ENCODE peak calls at places on chromosome X, in seven cellular contexts. H, A, Y, N, L, O and X are unnamed samples.

GRCh38 chrX:114611018-114611619 is 27.2 kb downstream of the HTR2C start:
- DNase-seq in Y (peak; percentile 48), L (peak; percentile 2), A (no peak), O (peak; percentile 51), H (peak; percentile 46), N (peak; percentile 65), X (peak; percentile 68)

GRCh38 chrX:53239474-53239873 is 14.5 kb upstream of the KDM5C start:
- DNase-seq in N (peak; percentile 29), A (no peak), O (no peak), L (no peak), Y (peak; percentile 30), H (no peak), X (peak; percentile 20)

GRCh38 chrX:85031505-85031904 is 27.8 kb downstream of the APOOL start:
- DNase-seq in Y (no peak), H (no peak), L (no peak), N (no peak), O (no peak), A (no peak), X (no peak)

GRCh38 chrX:29470029-29470428 is 745.3 kb upstream of the MAGEB2 start:
- DNase-seq in Y (no peak), O (peak; percentile 90), A (no peak), H (no peak), N (no peak), L (no peak), X (no peak)

GRCh38 chrX:132480581-132481203 is 8.1 kb downstream of the MBNL3 start:
- DNase-seq in N (peak; percentile 60), H (no peak), L (peak; percentile 56), O (peak; percentile 87), Y (peak; percentile 58), A (peak; percentile 2), X (no peak)

GRCh38 chrX:4243759-4244158 is 530.3 kb upstream of the PRKX start:
- DNase-seq in A (no peak), Y (no peak), N (no peak), L (no peak), O (no peak), H (no peak), X (peak; percentile 47)

GRCh38 chrX:53379008-53379710 is 43.3 kb downstream of the SMC1A start:
- DNase-seq in A (no peak), Y (no peak), H (no peak), O (no peak), L (no peak), N (no peak), X (no peak)

GRCh38 chrX:19698125-19698524 is 182.8 kb upstream of the MAP3K15 start:
- DNase-seq in A (no peak), L (no peak), O (peak; percentile 62), N (peak; percentile 70), Y (no peak), H (no peak), X (no peak)

GRCh38 chrX:123338240-123338639 is 154.2 kb downstream of the GRIA3 start:
- DNase-seq in L (no peak), A (no peak), Y (no peak), H (no peak), O (no peak), N (no peak), X (no peak)

GRCh38 chrX:132219343-132219768 is at the start of gene RAP2C:
- DNase-seq in A (peak; percentile 68), N (peak; percentile 78), H (peak; percentile 74), L (peak; percentile 46), O (peak; percentile 67), Y (peak; percentile 85), X (peak; percentile 75)

GRCh38 chrX:17654116-17654515 is 83.2 kb upstream of the SCML1 start:
- DNase-seq in O (no peak), H (no peak), A (no peak), L (peak; percentile 36), N (no peak), Y (no peak), X (no peak)

GRCh38 chrX:140765043-140765784 is 55.7 kb downstream of the LINC00632 start:
- DNase-seq in N (peak; percentile 46), O (peak; percentile 61), A (no peak), H (no peak), L (no peak), Y (peak; percentile 7), X (peak; percentile 15)

GRCh38 chrX:46587753-46588171 is 14.2 kb downstream of the CHST7 start:
- DNase-seq in Y (no peak), H (no peak), L (no peak), O (peak; percentile 44), N (no peak), A (no peak), X (no peak)

GRCh38 chrX:153830632-153831434 is 489 bp upstream of the PDZD4 start:
- DNase-seq in N (no peak), A (no peak), Y (no peak), L (no peak), H (peak; percentile 79), O (no peak), X (no peak)

GRCh38 chrX:141176586-141177451 is at the start of gene LDOC1:
- DNase-seq in H (peak; percentile 92), O (peak; percentile 74), Y (peak; percentile 85), N (peak; percentile 89), L (peak; percentile 51), A (peak; percentile 85), X (peak; percentile 89)

GRCh38 chrX:113048896-113049295 is 208.3 kb upstream of the AMOT start:
- DNase-seq in O (no peak), H (no peak), A (no peak), L (no peak), Y (no peak), N (no peak), X (no peak)

GRCh38 chrX:31236231-31236630 is 164.4 kb upstream of the FTHL17 start:
- DNase-seq in H (no peak), A (no peak), Y (no peak), N (no peak), L (no peak), O (no peak), X (no peak)

GRCh38 chrX:2485789-2486345 is 14.9 kb downstream of the DHRSX start:
- DNase-seq in H (no peak), Y (no peak), A (no peak), O (no peak), L (no peak), N (no peak), X (no peak)
- H3K27ac ChIP-seq in H (no peak overlapping the region), Y (no peak overlapping the region), A (no peak overlapping the region), O (peak overlapping the region; percentile 65), L (no peak overlapping the region), N (no peak overlapping the region), X (peak overlapping the region; percentile 85)

GRCh38 chrX:24759786-24760185 is 66.1 kb downstream of the POLA1 start:
- DNase-seq in L (no peak), O (no peak), Y (no peak), A (no peak), H (no peak), N (no peak), X (no peak)

GRCh38 chrX:24763989-24764388 is 70.3 kb downstream of the POLA1 start:
- DNase-seq in O (no peak), H (no peak), A (no peak), Y (no peak), L (no peak), N (no peak), X (no peak)

GRCh38 chrX:24761306-24761705 is 67.6 kb downstream of the POLA1 start:
- DNase-seq in L (no peak), A (no peak), N (no peak), Y (no peak), O (peak; percentile 35), H (no peak), X (no peak)

GRCh38 chrX:24760601-24761000 is 66.9 kb downstream of the POLA1 start:
- DNase-seq in H (no peak), Y (no peak), A (no peak), O (peak; percentile 26), N (peak; percentile 3), L (no peak), X (no peak)
- H3K27ac ChIP-seq in H (no peak overlapping the region), Y (no peak overlapping the region), A (no peak overlapping the region), O (no peak overlapping the region), N (no peak overlapping the region), L (no peak overlapping the region), X (no peak overlapping the region)

GRCh38 chrX:38804481-38805293 is 3.4 kb downstream of the MID1IP1 start:
- DNase-seq in N (peak; percentile 28), A (peak; percentile 23), H (peak; percentile 52), O (no peak), Y (peak; percentile 42), L (peak; percentile 17), X (peak; percentile 7)
- H3K27ac ChIP-seq in N (peak overlapping the region; percentile 85), A (peak overlapping the region; percentile 94), H (peak overlapping the region; percentile 82), O (peak overlapping the region; percentile 68), Y (peak overlapping the region; percentile 94), L (peak overlapping the region; percentile 79), X (peak overlapping the region; percentile 93)

DNA sequence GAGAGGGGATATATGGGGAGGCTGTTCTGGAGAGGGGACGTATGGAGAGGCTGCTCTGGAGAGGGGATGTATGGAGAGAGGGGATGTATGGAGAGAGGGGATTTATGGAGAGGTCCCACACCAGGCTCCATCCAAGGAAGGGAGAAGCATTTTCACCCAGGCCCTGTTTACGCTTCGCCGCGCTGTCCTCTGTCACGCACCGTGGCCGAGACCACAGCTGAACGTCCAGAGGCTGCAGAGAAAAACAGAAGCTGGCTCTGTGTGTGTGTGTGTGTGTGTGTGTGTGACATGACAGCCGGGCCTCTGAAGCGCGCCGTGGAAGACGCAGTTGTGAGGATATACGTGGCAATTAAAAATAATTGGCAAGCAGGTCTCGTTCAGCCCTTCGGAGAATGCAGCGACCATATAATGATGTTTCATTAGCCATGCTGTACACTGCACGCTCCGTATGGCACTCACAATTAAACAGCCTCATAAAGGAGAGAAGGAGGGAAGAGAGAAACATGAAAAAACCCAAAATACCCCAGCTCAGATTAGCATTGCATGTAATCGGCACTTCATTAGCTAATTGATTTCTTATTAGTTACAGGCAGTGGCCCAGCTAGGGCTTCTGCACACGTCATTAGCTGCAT is 74.9 kb upstream of the SHOX start:
- DNase-seq in L (no peak), N (no peak), O (no peak), Y (no peak), H (no peak), A (no peak), X (no peak)
- H3K27ac ChIP-seq in L (no peak overlapping the region), N (no peak overlapping the region), O (no peak overlapping the region), Y (no peak overlapping the region), H (no peak overlapping the region), A (no peak overlapping the region), X (no peak overlapping the region)

GRCh38 chrX:40867352-40867751 is 132.0 kb upstream of the MED14 start:
- DNase-seq in N (peak; percentile 70), O (peak; percentile 10), Y (peak; percentile 29), H (no peak), L (no peak), A (no peak), X (no peak)

GRCh38 chrX:40863671-40864070 is 128.3 kb upstream of the MED14 start:
- DNase-seq in O (no peak), N (no peak), H (no peak), A (no peak), L (no peak), Y (no peak), X (no peak)

GRCh38 chrX:40868868-40869267 is 133.5 kb upstream of the MED14 start:
- DNase-seq in N (no peak), Y (no peak), A (no peak), H (no peak), O (no peak), L (no peak), X (no peak)

GRCh38 chrX:40864972-40865371 is 129.6 kb upstream of the MED14 start:
- DNase-seq in N (no peak), O (peak; percentile 40), A (no peak), L (no peak), H (no peak), Y (no peak), X (no peak)

GRCh38 chrX:40866878-40867277 is 131.5 kb upstream of the MED14 start:
- DNase-seq in H (no peak), A (no peak), L (no peak), Y (no peak), O (no peak), N (no peak), X (no peak)
- H3K27ac ChIP-seq in H (peak overlapping the region; percentile 78), A (no peak overlapping the region), L (no peak overlapping the region), Y (peak overlapping the region; percentile 35), O (no peak overlapping the region), N (no peak overlapping the region), X (no peak overlapping the region)